ENCODE peak calls at places on chromosome 3, in six cellular contexts. F is heart left ventricle, R is BE2C, T is HL-60, Z is lower leg skin, K is right atrium auricular region. N is an unnamed sample.

GRCh38 chr3:108312656-108313055 is 16.3 kb downstream of the HHLA2 start:
- DNase-seq in F (no peak), R (no peak), T (peak), Z (no peak), K (no peak), N (no peak)

GRCh38 chr3:142646020-142646783 is 50.0 kb downstream of the PLS1 start:
- DNase-seq in F (no peak), R (no peak), T (no peak), Z (no peak), K (no peak), N (no peak)

GRCh38 chr3:141686477-141687280 is 51.4 kb upstream of the RNF7 start:
- DNase-seq in F (peak), R (peak), T (no peak), Z (peak), K (peak), N (peak)

GRCh38 chr3:196965804-196966173 is 2.8 kb downstream of the PIGZ start:
- DNase-seq in F (no peak), R (no peak), T (no peak), Z (peak), K (no peak), N (no peak)

GRCh38 chr3:24773798-24774197 is 279.1 kb upstream of the THRB start:
- DNase-seq in F (peak), R (peak), T (peak), Z (no peak), K (no peak), N (peak)

GRCh38 chr3:42051384-42052131 is 39.6 kb upstream of the TRAK1 start:
- DNase-seq in F (no peak), R (no peak), T (no peak), Z (peak), K (peak), N (no peak)

GRCh38 chr3:56556908-56557814 is at the start of gene CCDC66:
- DNase-seq in F (peak), R (peak), T (peak), Z (peak), K (peak), N (peak)

GRCh38 chr3:11949351-11949750 is 54.8 kb upstream of the SYN2 start:
- DNase-seq in F (no peak), R (no peak), T (no peak), Z (no peak), K (no peak), N (no peak)

GRCh38 chr3:54822206-54822605 is 105.7 kb downstream of the LRTM1 start:
- DNase-seq in F (no peak), R (no peak), T (no peak), Z (no peak), K (no peak), N (no peak)

GRCh38 chr3:170811515-170811914 is 58.5 kb downstream of the RPL22L1 start:
- DNase-seq in F (no peak), R (no peak), T (no peak), Z (no peak), K (no peak), N (no peak)

GRCh38 chr3:101144080-101144479 is 150.9 kb upstream of the ABI3BP start:
- DNase-seq in F (no peak), R (no peak), T (no peak), Z (no peak), K (no peak), N (no peak)

GRCh38 chr3:103388214-103388613 is 953.4 kb downstream of the ZPLD1 start:
- DNase-seq in F (no peak), R (no peak), T (no peak), Z (no peak), K (no peak), N (no peak)

GRCh38 chr3:158801200-158801599 is 654 bp upstream of the MFSD1 start:
- DNase-seq in F (no peak), R (no peak), T (no peak), Z (no peak), K (no peak), N (no peak)

GRCh38 chr3:176978441-176978840 is 218.8 kb downstream of the TBL1XR1 start:
- DNase-seq in F (no peak), R (no peak), T (no peak), Z (no peak), K (no peak), N (no peak)

GRCh38 chr3:66098436-66098835 is 59.7 kb upstream of the MAGI1 start:
- DNase-seq in F (no peak), R (no peak), T (no peak), Z (no peak), K (no peak), N (no peak)

GRCh38 chr3:41265823-41266273 is 66.5 kb downstream of the CTNNB1 start:
- DNase-seq in F (no peak), R (no peak), T (no peak), Z (no peak), K (no peak), N (no peak)

GRCh38 chr3:56130036-56130435 is 338.2 kb downstream of the ERC2 start:
- DNase-seq in F (no peak), R (no peak), T (no peak), Z (no peak), K (no peak), N (no peak)

GRCh38 chr3:179037361-179037760 is 34.2 kb downstream of the ZMAT3 start:
- DNase-seq in F (peak), R (no peak), T (no peak), Z (peak), K (no peak), N (peak)

GRCh38 chr3:71063768-71064287 is 519.7 kb downstream of the FOXP1 start:
- DNase-seq in F (peak), R (no peak), T (no peak), Z (no peak), K (no peak), N (no peak)

GRCh38 chr3:60893946-60894345 is 357.3 kb downstream of the FHIT start:
- DNase-seq in F (no peak), R (no peak), T (no peak), Z (no peak), K (no peak), N (no peak)

GRCh38 chr3:47193871-47194859 is 30.3 kb upstream of the SETD2 start:
- DNase-seq in F (no peak), R (no peak), T (no peak), Z (no peak), K (no peak), N (no peak)

GRCh38 chr3:178561239-178561638 is 25.0 kb downstream of the KCNMB2 start:
- DNase-seq in F (no peak), R (no peak), T (no peak), Z (no peak), K (no peak), N (no peak)

GRCh38 chr3:11204697-11205397 is 50.6 kb downstream of the HRH1 start:
- DNase-seq in F (no peak), R (no peak), T (no peak), Z (no peak), K (no peak), N (no peak)

GRCh38 chr3:135966349-135966695 is 794 bp downstream of the PPP2R3A start:
- DNase-seq in F (peak), R (peak), T (no peak), Z (no peak), K (no peak), N (no peak)

GRCh38 chr3:135964160-135964955 is 1.2 kb upstream of the PPP2R3A start:
- DNase-seq in F (no peak), R (no peak), T (no peak), Z (no peak), K (no peak), N (no peak)

GRCh38 chr3:135965129-135965505 is 411 bp upstream of the PPP2R3A start:
- DNase-seq in F (no peak), R (no peak), T (no peak), Z (no peak), K (no peak), N (no peak)

GRCh38 chr3:135966875-135967274 is 1.3 kb downstream of the PPP2R3A start:
- DNase-seq in F (no peak), R (no peak), T (no peak), Z (no peak), K (no peak), N (no peak)

DNA sequence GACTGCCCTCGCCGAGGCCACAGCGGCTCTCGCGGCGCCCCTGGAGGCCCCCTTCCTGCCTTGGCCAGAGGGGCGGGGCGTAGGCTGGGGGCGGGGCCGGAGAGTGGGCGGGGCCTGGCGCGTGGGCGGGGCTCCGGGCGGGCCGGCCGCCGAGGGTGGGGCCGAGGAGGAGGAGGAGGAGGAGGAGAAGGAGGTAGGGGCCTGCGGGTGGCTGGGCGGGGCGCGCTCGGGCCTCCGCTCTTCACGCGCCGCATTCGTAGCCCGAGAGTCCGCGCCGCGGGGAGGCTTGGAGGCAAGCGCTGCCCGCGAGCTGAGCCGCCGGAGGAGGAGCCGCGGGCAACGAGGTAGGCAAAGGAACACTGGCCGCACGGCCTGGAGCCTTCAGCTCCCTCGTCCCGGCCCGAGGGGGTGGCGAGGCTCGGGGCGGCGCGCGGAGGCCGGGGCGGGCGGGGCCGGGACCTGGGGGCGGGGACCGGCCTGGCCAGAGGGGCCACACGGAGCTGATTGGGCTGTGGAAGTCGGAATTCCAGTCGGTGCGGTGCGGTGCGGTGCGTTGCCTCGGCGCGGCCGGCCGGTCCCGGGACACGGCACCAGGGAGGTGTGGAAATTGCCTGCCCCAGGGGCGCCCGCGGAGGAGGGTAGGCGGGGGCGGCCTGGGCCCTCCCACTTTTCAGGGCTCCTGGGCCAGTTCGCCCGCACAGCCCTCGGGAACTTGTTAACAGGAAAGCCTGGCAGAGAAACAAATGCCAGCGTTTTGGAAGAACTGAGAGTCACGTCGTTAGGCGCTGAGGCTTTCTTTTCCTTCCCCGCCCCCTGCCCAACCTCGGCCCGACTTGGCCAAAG is at the start of gene PPP2R3A:
- DNase-seq in F (peak), R (peak), T (peak), Z (peak), K (peak), N (peak)
- H3K4me3 ChIP-seq in F (peak), R (peak), T (peak), Z (peak), K (peak), N (peak)

DNA sequence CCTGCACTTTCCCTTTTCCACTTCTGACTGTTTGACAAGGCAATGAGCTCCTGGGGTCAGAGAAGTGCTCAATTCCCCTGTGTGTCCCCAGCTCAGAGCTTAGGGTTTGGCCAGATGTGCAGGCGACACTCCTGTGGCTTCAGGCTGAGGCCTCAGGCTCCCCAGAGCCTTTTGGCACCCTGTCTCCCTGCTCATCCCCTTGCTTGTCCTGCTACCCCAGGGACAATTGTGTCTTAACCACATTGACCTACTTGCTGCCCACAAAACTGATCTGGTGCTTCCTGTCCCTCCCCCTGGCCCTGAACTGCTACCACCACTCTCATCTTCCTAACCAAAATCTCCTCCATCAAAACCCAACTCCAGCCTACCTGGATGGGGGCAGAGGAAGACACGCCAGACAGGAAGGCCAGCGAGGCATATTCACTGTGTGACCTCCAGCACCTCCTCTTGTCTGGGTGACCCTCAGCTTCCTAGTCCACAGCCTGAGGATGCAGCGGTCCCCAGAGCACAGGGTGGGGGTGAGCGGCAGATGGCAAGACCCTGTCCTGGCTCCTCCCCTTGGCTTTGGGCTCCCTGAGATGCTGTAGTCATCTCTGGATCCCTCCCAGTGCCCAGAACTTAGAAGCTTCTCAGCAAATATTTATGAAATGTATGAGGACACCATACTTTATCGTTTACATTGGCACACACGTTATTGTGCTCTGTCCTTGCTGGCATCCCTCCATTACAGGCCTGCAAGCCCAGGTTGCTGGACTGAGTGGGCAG is 98.9 kb upstream of the SLC6A6 start:
- DNase-seq in F (no peak), R (no peak), T (no peak), Z (no peak), K (no peak), N (no peak)
- H3K4me3 ChIP-seq in F (no peak), R (no peak), T (no peak), Z (no peak), K (no peak), N (no peak)

GRCh38 chr3:107218864-107219269 is 158.4 kb upstream of the CCDC54 start:
- DNase-seq in F (no peak), R (no peak), T (no peak), Z (no peak), K (no peak), N (no peak)

GRCh38 chr3:107220538-107220937 is 156.7 kb upstream of the CCDC54 start:
- DNase-seq in F (no peak), R (no peak), T (no peak), Z (no peak), K (no peak), N (no peak)

GRCh38 chr3:107216711-107217110 is 160.5 kb upstream of the CCDC54 start:
- DNase-seq in F (peak), R (no peak), T (no peak), Z (no peak), K (no peak), N (peak)

GRCh38 chr3:107216229-107216628 is 161.0 kb upstream of the CCDC54 start:
- DNase-seq in F (no peak), R (no peak), T (no peak), Z (no peak), K (no peak), N (no peak)

DNA sequence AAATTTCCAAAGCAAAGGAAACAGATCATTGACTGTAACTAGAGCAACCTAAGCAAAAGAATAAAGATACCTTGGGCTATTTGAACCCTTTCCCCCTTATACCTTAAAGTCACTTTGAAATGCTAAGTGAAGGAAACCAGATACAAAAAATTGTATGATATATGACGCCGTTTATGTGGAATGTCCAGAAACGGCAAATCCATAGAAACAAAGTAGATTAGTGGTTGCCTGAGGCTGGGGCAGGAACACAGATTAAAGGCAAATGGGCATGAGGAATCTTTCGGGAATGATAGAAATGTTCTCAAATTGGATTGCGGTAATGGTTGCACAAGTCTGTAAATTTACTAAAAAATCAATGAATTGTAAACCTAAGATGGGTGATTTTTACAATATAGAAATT is 160.1 kb upstream of the CCDC54 start:
- DNase-seq in F (no peak), R (peak), T (no peak), Z (no peak), K (no peak), N (no peak)
- H3K4me3 ChIP-seq in F (no peak), R (no peak), T (no peak), Z (no peak), K (no peak), N (no peak)

GRCh38 chr3:135324246-135324645 is 529.2 kb downstream of the EPHB1 start:
- DNase-seq in F (no peak), R (no peak), T (no peak), Z (no peak), K (no peak), N (no peak)

GRCh38 chr3:135326851-135327250 is 531.8 kb downstream of the EPHB1 start:
- DNase-seq in F (no peak), R (no peak), T (no peak), Z (no peak), K (no peak), N (no peak)

GRCh38 chr3:135325096-135325495 is 530.0 kb downstream of the EPHB1 start:
- DNase-seq in F (no peak), R (no peak), T (no peak), Z (no peak), K (no peak), N (no peak)

GRCh38 chr3:135328036-135328435 is 533.0 kb downstream of the EPHB1 start:
- DNase-seq in F (no peak), R (no peak), T (no peak), Z (no peak), K (no peak), N (no peak)

GRCh38 chr3:135325726-135326245 is 530.7 kb downstream of the EPHB1 start:
- DNase-seq in F (no peak), R (peak), T (no peak), Z (no peak), K (no peak), N (no peak)
- H3K4me3 ChIP-seq in F (no peak), R (no peak), T (no peak), Z (no peak), K (no peak), N (no peak)

GRCh38 chr3:194140520-194141414 is 4.8 kb downstream of the HES1 start:
- DNase-seq in F (peak), R (peak), T (no peak), Z (peak), K (no peak), N (no peak)
- H3K4me3 ChIP-seq in F (peak), R (peak), T (peak), Z (no peak), K (peak), N (peak)

GRCh38 chr3:192417559-192418055 is 309.7 kb downstream of the FGF12 start:
- DNase-seq in F (no peak), R (no peak), T (no peak), Z (no peak), K (no peak), N (no peak)
- H3K4me3 ChIP-seq in F (no peak), R (no peak), T (no peak), Z (no peak), K (no peak), N (no peak)

DNA sequence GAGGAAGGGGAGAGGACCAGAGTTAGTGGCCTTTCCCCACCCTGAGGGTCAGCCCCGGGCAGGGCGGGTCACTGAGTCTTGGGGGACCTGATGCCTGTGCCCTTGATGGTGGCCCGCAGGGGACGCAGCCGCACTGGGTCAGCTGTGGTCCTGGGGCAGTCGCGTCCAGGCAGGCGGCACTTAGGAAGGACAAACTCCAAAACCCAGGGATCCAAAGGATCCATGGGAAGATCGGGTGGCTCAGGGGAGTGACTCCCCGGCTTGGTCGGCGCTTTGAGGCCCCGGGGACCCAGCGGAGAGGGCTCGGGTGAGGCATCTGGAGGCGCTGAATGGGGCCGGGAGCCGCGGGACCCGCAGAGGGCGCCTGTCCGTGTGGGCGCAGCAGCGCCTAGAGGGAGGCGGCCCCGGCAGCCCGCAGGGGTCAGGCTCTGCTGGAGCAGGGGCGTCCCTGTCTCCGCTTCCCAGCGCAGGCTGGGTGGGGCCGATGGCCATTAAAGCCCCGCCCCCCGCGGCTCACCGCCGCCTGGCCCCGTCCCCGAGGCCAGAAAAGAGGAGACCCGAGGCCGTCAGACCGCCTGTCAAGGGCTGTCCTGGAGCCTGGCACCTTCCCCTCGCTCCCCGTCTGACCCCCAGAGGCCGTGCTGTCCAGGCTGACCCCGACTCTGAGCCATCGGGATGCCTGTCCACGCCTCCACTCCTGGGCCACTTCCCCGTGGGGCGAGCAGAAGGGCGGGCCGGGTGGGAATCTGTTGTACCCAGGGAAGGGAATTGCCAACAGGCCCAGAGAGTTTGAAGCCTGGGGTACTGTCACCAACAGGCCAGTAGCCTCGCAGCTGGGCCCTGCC is 17.4 kb downstream of the CIDEC start:
- DNase-seq in F (peak), R (no peak), T (no peak), Z (peak), K (no peak), N (peak)
- H3K4me3 ChIP-seq in F (peak), R (no peak), T (no peak), Z (no peak), K (peak), N (peak)

DNA sequence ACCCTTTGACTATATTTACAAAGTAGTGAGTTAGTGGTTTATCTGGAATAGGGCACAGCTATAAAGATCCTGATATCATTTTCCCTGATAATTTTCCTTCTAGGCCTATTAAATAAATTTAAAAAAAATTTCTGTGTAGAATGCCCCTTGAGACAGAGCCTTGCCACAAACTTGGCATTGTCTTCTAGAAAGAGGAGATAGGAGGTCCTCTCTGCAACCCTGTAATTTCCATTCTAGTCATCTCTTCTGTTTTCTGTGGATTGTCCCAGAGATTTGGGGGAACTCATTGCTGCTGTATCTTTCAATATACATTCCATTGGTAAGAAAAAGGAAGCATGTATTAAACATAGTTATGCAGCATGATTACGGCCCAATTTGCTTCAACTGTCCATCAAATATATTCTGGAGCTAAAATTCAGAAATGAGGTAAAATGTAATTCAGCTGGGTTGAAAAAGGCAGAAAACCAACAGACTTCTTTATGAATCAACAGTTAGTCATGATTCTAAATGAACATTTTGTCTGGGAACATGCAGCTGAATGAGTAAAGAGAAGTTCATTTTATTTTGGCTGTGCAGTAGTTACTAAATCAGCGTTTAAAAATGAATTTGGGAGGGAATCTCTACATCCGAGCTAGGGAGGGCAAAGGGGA is 401.1 kb downstream of the NAALADL2 start:
- DNase-seq in F (no peak), R (no peak), T (no peak), Z (no peak), K (no peak), N (no peak)
- H3K4me3 ChIP-seq in F (no peak), R (no peak), T (no peak), Z (no peak), K (no peak), N (no peak)

N was measured in tibial nerve.